ENCODE peak calls at places on chromosomes 2 and 18, in five cellular contexts. F is CD8-positive, alpha-beta T cell; H is cardiac fibroblast; E is adrenal gland; C is foreskin fibroblast. K is an unnamed sample.

GRCh38 chr2:8929128-8929527 is 74.4 kb downstream of the MBOAT2 start:
- DNase-seq in E (no peak), C (no peak), F (no peak), H (no peak), K (no peak)

GRCh38 chr2:176589956-176590509 is 320.8 kb downstream of the MTX2 start:
- DNase-seq in F (no peak), E (no peak), H (peak), C (no peak), K (no peak)

GRCh38 chr2:101474752-101475384 is at the start of gene RFX8:
- DNase-seq in F (peak), E (no peak), C (peak), H (peak), K (peak)

GRCh38 chr2:128437181-128437520 is 118.5 kb upstream of the HS6ST1 start:
- DNase-seq in E (peak), C (no peak), F (no peak), H (no peak), K (no peak)

GRCh38 chr2:218814540-218815243 is 16.9 kb downstream of the PRKAG3 start:
- DNase-seq in E (no peak), C (no peak), F (no peak), H (no peak), K (no peak)

GRCh38 chr2:185757356-185757755 is 18.8 kb downstream of the FSIP2 start:
- DNase-seq in H (no peak), F (no peak), C (peak), E (no peak), K (no peak)

GRCh38 chr2:20604957-20605381 is 45.9 kb downstream of the HS1BP3 start:
- DNase-seq in F (no peak), H (peak), E (peak), C (peak), K (peak)

GRCh38 chr2:42203792-42204191 is 34.6 kb downstream of the EML4 start:
- DNase-seq in F (no peak), H (no peak), E (no peak), C (no peak), K (no peak)

GRCh38 chr2:225040862-225041209 is 1.4 kb downstream of the DOCK10 start:
- DNase-seq in E (no peak), C (peak), F (no peak), H (no peak), K (no peak)

GRCh38 chr2:231399853-231400667 is 4.5 kb downstream of the B3GNT7 start:
- DNase-seq in C (peak), H (peak), E (peak), F (no peak), K (no peak)

GRCh38 chr18:9417081-9417841 is 58.1 kb upstream of the RALBP1 start:
- DNase-seq in E (no peak), C (peak), F (no peak), H (peak), K (no peak)

GRCh38 chr2:121297217-121297830 is 12.3 kb upstream of the TFCP2L1 start:
- DNase-seq in E (peak), F (no peak), H (peak), C (peak), K (no peak)

GRCh38 chr2:215614296-215614695 is 178.4 kb upstream of the FN1 start:
- DNase-seq in E (no peak), F (no peak), H (no peak), C (no peak), K (no peak)

GRCh38 chr2:173075056-173075780 is 428 bp upstream of the MAP3K20 start:
- DNase-seq in E (no peak), F (no peak), C (no peak), H (no peak), K (no peak)

GRCh38 chr2:173205375-173205774 is 129.7 kb downstream of the MAP3K20 start:
- DNase-seq in H (peak), C (peak), E (no peak), F (no peak), K (no peak)

GRCh38 chr18:51196116-51196810 is 1.2 kb downstream of the MEX3C start:
- DNase-seq in H (peak), E (peak), F (peak), C (peak), K (no peak)

GRCh38 chr2:120736202-120736954 is 710 bp downstream of the GLI2 start:
- DNase-seq in C (peak), E (peak), F (no peak), H (peak), K (no peak)

GRCh38 chr2:174038472-174038871 is 73.3 kb upstream of the SP3 start:
- DNase-seq in C (no peak), H (no peak), E (no peak), F (no peak), K (no peak)

GRCh38 chr18:58402247-58402646 is 226.6 kb downstream of the ALPK2 start:
- DNase-seq in E (no peak), H (peak), C (peak), F (no peak), K (no peak)

GRCh38 chr2:95347681-95348608 is 50.8 kb downstream of the KCNIP3 start:
- DNase-seq in H (no peak), E (peak), F (no peak), C (no peak), K (no peak)

GRCh38 chr2:15769676-15770075 is 170.7 kb upstream of the MYCN start:
- DNase-seq in E (no peak), C (no peak), F (no peak), H (no peak), K (no peak)

GRCh38 chr2:241268306-241268705 is 47.2 kb downstream of the HDLBP start:
- DNase-seq in F (no peak), E (no peak), H (peak), C (no peak), K (no peak)

GRCh38 chr2:63663013-63663864 is 74.5 kb downstream of the MDH1 start:
- DNase-seq in E (no peak), F (no peak), C (peak), H (peak), K (no peak)

GRCh38 chr18:11987527-11987926 is 6.2 kb downstream of the IMPA2 start:
- DNase-seq in H (peak), C (peak), E (no peak), F (no peak), K (no peak)

GRCh38 chr18:25805323-25805722 is 285.1 kb downstream of the SS18 start:
- DNase-seq in F (no peak), H (peak), E (peak), C (peak), K (peak)

GRCh38 chr2:152396051-152396511 is 61.1 kb downstream of the FMNL2 start:
- DNase-seq in E (no peak), H (no peak), F (no peak), C (peak), K (no peak)

GRCh38 chr2:152396763-152397162 is 61.8 kb downstream of the FMNL2 start:
- DNase-seq in H (no peak), F (no peak), E (no peak), C (no peak), K (no peak)

GRCh38 chr2:152399003-152399402 is 64.0 kb downstream of the FMNL2 start:
- DNase-seq in F (no peak), C (no peak), H (no peak), E (no peak), K (no peak)

GRCh38 chr2:152393377-152393776 is 58.4 kb downstream of the FMNL2 start:
- DNase-seq in H (no peak), F (no peak), C (no peak), E (no peak), K (no peak)

GRCh38 chr2:152395132-152396024 is 60.4 kb downstream of the FMNL2 start:
- DNase-seq in C (peak), F (no peak), E (no peak), H (peak), K (no peak)
- H3K4me3 ChIP-seq in C (peak), F (no peak), E (no peak), H (no peak), K (peak)

DNA sequence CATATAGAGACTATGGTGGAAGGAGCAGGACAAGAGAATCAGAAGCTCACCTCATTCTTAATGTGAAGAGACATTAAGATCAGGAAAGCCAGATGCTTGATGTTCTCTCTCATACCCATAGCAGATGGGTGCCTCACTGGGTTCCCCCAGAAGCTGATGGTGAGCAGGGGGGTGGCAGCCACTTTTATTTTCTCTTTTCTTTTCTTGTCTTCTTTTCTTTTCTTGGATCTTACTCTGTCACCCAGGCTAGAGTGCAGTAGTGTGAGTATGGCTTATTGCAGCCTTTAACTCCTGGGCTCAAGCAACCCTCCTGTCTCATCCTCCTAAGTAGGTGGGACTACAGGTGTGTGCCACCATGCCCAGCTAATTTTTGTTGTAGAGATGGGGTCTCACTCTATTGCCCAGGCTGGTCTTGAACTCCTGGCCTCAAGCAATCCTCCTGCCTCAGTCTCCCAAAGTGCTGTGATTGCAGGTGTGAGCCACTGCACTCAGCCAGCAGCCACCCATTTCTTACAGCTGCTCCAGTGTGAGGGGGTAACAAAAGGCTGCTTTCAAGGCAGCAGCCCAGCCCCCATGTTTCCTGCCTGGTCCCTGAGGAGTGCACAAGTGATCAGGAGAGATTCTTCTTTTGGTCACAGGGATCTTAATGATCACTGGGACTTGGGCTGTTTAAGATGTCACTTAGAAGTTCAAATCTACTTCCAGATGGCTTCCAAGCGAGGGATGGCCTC is 15.1 kb upstream of the CXCR4 start:
- DNase-seq in C (no peak), F (no peak), H (no peak), E (no peak), K (no peak)
- H3K4me3 ChIP-seq in C (no peak), F (peak), H (no peak), E (no peak), K (no peak)

DNA sequence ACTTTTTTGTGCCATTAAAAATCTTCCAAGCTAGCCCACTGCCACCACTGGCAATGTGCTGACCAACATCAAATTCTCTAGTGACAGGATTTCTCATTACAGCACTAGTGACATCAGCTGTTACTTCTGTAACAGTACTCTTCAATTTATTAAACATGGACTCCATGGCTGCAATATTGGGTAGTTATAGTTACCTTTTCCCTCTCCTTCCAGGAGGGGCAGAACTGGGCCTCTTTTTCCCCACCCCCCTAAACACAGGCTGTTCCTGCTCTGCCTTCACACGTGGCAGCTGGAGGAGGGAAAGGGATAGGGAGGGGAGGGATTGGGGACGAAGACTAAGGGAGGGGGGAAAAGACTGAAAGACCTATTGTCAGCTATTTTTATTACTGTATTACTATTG is 38.1 kb downstream of the TRAK2 start:
- DNase-seq in C (no peak), H (no peak), E (no peak), F (no peak), K (no peak)
- H3K4me3 ChIP-seq in C (no peak), H (no peak), E (no peak), F (no peak), K (no peak)

DNA sequence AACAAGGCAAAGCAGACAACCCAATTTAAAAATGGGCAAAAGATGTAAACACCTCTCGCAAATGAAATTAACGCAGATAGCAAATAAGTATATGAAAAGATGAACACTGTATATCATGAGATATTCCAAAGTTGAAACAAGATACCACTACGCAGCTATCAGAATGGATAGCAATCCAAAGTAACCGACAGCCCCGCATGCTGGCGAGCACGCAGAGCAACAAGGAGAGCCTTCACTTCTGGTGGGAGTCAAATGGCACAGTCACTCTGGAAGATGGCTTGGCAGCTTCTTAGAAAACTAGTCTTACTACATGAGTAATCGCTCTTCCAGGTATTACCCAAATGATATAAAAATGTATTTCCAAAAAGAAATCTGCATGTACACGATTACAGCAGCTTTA is 1.4 kb downstream of the NDUFA10 start:
- DNase-seq in E (no peak), F (no peak), H (no peak), C (no peak), K (no peak)
- H3K4me3 ChIP-seq in E (no peak), F (no peak), H (no peak), C (peak), K (no peak)

DNA sequence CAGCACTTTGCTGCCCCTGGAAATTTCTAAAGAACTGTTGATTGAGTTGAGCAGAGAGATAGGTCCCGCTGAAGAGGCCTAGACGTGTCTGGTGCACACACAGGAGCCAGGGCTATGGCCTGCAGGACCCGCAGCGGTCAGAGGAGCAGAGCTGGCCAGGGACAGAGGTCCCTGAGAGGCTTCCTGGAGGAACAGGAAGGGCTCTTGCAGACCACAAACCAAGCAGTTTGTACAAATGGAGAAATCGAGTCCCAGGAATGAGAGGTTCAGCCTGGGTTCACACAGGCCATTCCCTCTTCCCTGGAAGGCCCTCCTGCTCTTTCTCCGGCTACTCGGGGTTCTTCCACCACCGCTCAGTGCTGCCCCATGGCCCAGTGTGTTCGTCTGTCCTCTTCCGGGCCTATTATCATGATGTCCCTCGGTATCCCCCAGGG is 1.2 kb upstream of the BIN1 start:
- DNase-seq in E (no peak), F (no peak), H (no peak), C (no peak), K (no peak)
- H3K4me3 ChIP-seq in E (no peak), F (no peak), H (no peak), C (no peak), K (no peak)

GRCh38 chr18:54961016-54961423 is 1.8 kb upstream of the CCDC68 start:
- DNase-seq in H (peak), F (no peak), E (no peak), C (no peak), K (no peak)
- H3K4me3 ChIP-seq in H (no peak), F (no peak), E (no peak), C (no peak), K (no peak)

DNA sequence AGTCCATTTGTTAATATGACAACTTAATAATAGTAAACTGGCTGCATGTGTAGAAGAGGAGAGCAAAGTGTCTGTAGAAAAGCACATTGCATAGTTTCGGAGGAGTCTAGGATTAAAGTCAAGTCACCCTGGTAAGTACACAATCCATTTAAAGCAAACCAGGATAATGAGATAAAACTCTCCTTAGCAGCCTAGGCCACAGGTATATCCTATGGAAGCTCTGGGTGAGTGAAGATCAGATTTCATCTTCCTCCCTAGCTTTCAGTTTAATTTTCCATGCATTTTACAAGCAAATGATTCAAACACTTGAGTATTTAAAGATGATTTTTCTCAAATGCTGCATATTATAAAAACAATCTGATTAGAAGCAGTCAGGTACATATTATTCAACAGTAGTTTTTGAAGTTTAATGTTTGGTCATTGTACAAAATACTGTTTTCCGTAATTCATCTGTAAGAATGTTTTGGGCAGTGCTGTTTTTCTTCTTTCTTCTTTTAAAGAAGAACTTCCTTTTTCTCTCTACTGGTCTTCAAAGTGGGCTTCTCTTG is 10.2 kb downstream of the CERS6 start:
- DNase-seq in F (no peak), H (no peak), C (no peak), E (no peak), K (no peak)
- H3K4me3 ChIP-seq in F (no peak), H (no peak), C (no peak), E (no peak), K (no peak)